ENCODE peak calls at places on chromosomes 2 and 18, in six cellular contexts. K is H9; M is right cardiac atrium; Z is CD4-positive, alpha-beta T cell; E is prostate gland; N is suprapubic skin. V is an unnamed sample.

GRCh38 chr2:168231609-168232241 is 15.7 kb downstream of the STK39 start:
- DNase-seq in Z (no peak), E (no peak), N (no peak), M (peak; percentile 46), K (no peak), V (no peak)

GRCh38 chr2:181810823-181811695 is 80.5 kb upstream of the ITPRID2 start:
- DNase-seq in N (no peak), Z (no peak), K (no peak), M (peak; percentile 34), E (peak; percentile 70), V (no peak)

GRCh38 chr18:29184654-29185053 is 1007.7 kb upstream of the CDH2 start:
- DNase-seq in N (no peak), E (no peak), M (no peak), Z (no peak), K (no peak), V (no peak)

GRCh38 chr2:33577660-33578059 is 21.4 kb downstream of the FAM98A start:
- DNase-seq in Z (no peak), K (no peak), N (no peak), M (no peak), E (no peak), V (no peak)

GRCh38 chr18:21735452-21736015 is 5.1 kb upstream of the MIB1 start:
- DNase-seq in M (peak; percentile 71), E (no peak), K (peak; percentile 82), Z (peak; percentile 50), N (no peak), V (peak; percentile 33)

GRCh38 chr18:69948919-69949537 is 1.4 kb upstream of the CD226 start:
- DNase-seq in E (no peak), M (peak; percentile 80), N (no peak), Z (no peak), K (no peak), V (no peak)

GRCh38 chr2:112480540-112481049 is 1.4 kb upstream of the TTL start:
- DNase-seq in M (no peak), N (no peak), Z (no peak), E (no peak), K (no peak), V (no peak)

GRCh38 chr2:3336844-3337243 is 40.8 kb downstream of the EIPR1 start:
- DNase-seq in N (no peak), K (no peak), E (no peak), Z (no peak), M (no peak), V (no peak)

GRCh38 chr18:79252904-79253633 is 142.7 kb upstream of the NFATC1 start:
- DNase-seq in Z (no peak), K (no peak), E (no peak), M (peak; percentile 42), N (no peak), V (no peak)

GRCh38 chr2:64861338-64862000 is 127.7 kb upstream of the SLC1A4 start:
- DNase-seq in N (no peak), E (no peak), K (no peak), M (no peak), Z (no peak), V (no peak)

GRCh38 chr2:178002038-178002437 is 70.5 kb downstream of the PDE11A start:
- DNase-seq in M (no peak), Z (no peak), K (no peak), E (no peak), N (no peak), V (no peak)

GRCh38 chr2:185510060-185510459 is 228.5 kb upstream of the FSIP2 start:
- DNase-seq in E (no peak), K (no peak), N (no peak), M (no peak), Z (no peak), V (no peak)
- H3K9me3 ChIP-seq in E (no peaks in the 10 kb centered on the region), K (peaks cover 6% of the 10 kb centered on the region), N (peaks cover 44% of the 10 kb centered on the region), M (no peaks in the 10 kb centered on the region), Z (peaks cover 26% of the 10 kb centered on the region), V (no peaks in the 10 kb centered on the region)

DNA sequence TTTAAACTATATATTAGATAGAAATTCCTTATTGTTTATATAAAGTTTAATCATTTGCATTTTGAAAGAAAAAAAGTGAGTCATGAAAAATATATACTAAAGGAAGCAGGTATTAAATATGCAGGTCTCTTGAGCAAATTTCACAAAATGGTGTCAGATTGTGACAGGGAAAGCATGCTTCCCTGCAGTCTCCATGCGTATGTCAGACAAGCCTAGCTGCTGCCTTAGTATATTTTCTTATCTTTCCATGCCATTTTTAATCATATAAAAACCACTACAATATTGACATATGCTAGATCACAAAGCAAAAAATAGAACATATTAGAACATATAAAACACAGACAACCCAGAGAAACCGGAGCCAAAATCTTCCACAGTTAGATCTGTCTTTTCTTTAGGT is 1137.7 kb upstream of the DDX18 start:
- DNase-seq in E (no peak), Z (no peak), K (no peak), N (no peak), M (no peak), V (no peak)
- H3K9me3 ChIP-seq in E (no peaks in the 10 kb centered on the region), Z (peaks cover 5% of the 10 kb centered on the region), K (no peaks in the 10 kb centered on the region), N (no peaks in the 10 kb centered on the region), M (no peaks in the 10 kb centered on the region), V (no peaks in the 10 kb centered on the region)

GRCh38 chr2:158410132-158410531 is 46.4 kb downstream of the CCDC148 start:
- DNase-seq in N (no peak), E (no peak), M (no peak), Z (no peak), K (no peak), V (no peak)

GRCh38 chr2:158411748-158412147 is 44.8 kb downstream of the CCDC148 start:
- DNase-seq in M (no peak), N (no peak), K (no peak), E (no peak), Z (no peak), V (no peak)

GRCh38 chr2:158412206-158412605 is 44.3 kb downstream of the CCDC148 start:
- DNase-seq in N (no peak), Z (no peak), M (no peak), E (no peak), K (no peak), V (no peak)

GRCh38 chr2:158414538-158414937 is 42.0 kb downstream of the CCDC148 start:
- DNase-seq in E (no peak), K (no peak), Z (no peak), N (no peak), M (no peak), V (no peak)

GRCh38 chr2:158413581-158413980 is 43.0 kb downstream of the CCDC148 start:
- DNase-seq in K (no peak), E (no peak), Z (no peak), M (no peak), N (no peak), V (no peak)
- H3K9me3 ChIP-seq in K (no peaks in the 10 kb centered on the region), E (no peaks in the 10 kb centered on the region), Z (peaks cover 24% of the 10 kb centered on the region), M (peaks cover 2% of the 10 kb centered on the region), N (peaks cover 9% of the 10 kb centered on the region), V (no peaks in the 10 kb centered on the region)

GRCh38 chr2:15813481-15814266 is 126.7 kb upstream of the MYCN start:
- DNase-seq in M (no peak), Z (no peak), K (no peak), N (no peak), E (no peak), V (no peak)
- H3K9me3 ChIP-seq in M (no peaks in the 10 kb centered on the region), Z (no peaks in the 10 kb centered on the region), K (no peaks in the 10 kb centered on the region), N (no peaks in the 10 kb centered on the region), E (no peaks in the 10 kb centered on the region), V (no peaks in the 10 kb centered on the region)

DNA sequence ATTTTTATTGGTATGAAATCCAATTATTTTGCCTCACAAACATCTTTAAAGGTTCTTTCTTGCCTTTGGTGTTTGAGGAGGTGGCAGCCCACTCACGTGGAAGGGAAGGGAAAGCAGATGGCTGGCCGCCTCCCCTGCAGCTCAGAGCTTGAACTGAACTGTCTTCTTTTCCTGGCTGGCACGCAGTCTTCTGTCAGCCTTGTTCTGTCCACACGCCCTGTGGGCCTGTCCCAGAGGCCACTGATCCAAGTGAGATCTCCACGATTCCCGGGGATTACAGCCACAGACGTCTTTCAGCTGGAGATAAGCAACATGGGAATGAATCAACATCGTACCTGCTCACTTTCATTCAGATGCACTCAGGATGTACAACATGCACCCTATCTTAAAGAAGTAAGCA is 73.3 kb downstream of the TMEM18 start:
- DNase-seq in K (peak; percentile 8), Z (no peak), M (no peak), E (no peak), N (peak; percentile 61), V (no peak)
- H3K9me3 ChIP-seq in K (no peaks in the 10 kb centered on the region), Z (no peaks in the 10 kb centered on the region), M (no peaks in the 10 kb centered on the region), E (no peaks in the 10 kb centered on the region), N (no peaks in the 10 kb centered on the region), V (no peaks in the 10 kb centered on the region)

GRCh38 chr2:144965172-144965571 is 445.3 kb upstream of the ZEB2 start:
- DNase-seq in N (no peak), Z (no peak), E (no peak), M (no peak), K (no peak), V (no peak)
- H3K9me3 ChIP-seq in N (peaks cover 8% of the 10 kb centered on the region), Z (no peaks in the 10 kb centered on the region), E (no peaks in the 10 kb centered on the region), M (no peaks in the 10 kb centered on the region), K (peaks cover 6% of the 10 kb centered on the region), V (no peaks in the 10 kb centered on the region)

GRCh38 chr2:107634172-107634571 is 192.5 kb upstream of the RGPD4 start:
- DNase-seq in E (no peak), K (no peak), M (no peak), Z (no peak), N (no peak), V (no peak)
- H3K9me3 ChIP-seq in E (no peaks in the 10 kb centered on the region), K (no peaks in the 10 kb centered on the region), M (no peaks in the 10 kb centered on the region), Z (no peaks in the 10 kb centered on the region), N (no peaks in the 10 kb centered on the region), V (no peaks in the 10 kb centered on the region)

GRCh38 chr2:144748443-144748842 is 228.5 kb upstream of the ZEB2 start:
- DNase-seq in Z (no peak), M (no peak), K (no peak), E (no peak), N (no peak), V (no peak)
- H3K9me3 ChIP-seq in Z (peaks cover 19% of the 10 kb centered on the region), M (no peaks in the 10 kb centered on the region), K (peaks cover 13% of the 10 kb centered on the region), E (no peaks in the 10 kb centered on the region), N (peaks cover 21% of the 10 kb centered on the region), V (no peaks in the 10 kb centered on the region)

GRCh38 chr2:224563537-224563936 is 21.6 kb downstream of the CUL3 start:
- DNase-seq in E (no peak), K (no peak), Z (no peak), M (no peak), N (no peak), V (no peak)
- H3K9me3 ChIP-seq in E (no peaks in the 10 kb centered on the region), K (no peaks in the 10 kb centered on the region), Z (no peaks in the 10 kb centered on the region), M (no peaks in the 10 kb centered on the region), N (no peaks in the 10 kb centered on the region), V (no peaks in the 10 kb centered on the region)

GRCh38 chr18:66346833-66347595 is 256.9 kb downstream of the CDH19 start:
- DNase-seq in N (no peak), E (no peak), M (no peak), K (no peak), Z (no peak), V (no peak)

GRCh38 chr18:66344227-66344626 is 259.7 kb downstream of the CDH19 start:
- DNase-seq in M (no peak), Z (no peak), K (no peak), E (no peak), N (no peak), V (no peak)

GRCh38 chr18:66342577-66342976 is 261.3 kb downstream of the CDH19 start:
- DNase-seq in N (no peak), Z (no peak), K (no peak), E (no peak), M (no peak), V (no peak)
- H3K9me3 ChIP-seq in N (no peaks in the 10 kb centered on the region), Z (no peaks in the 10 kb centered on the region), K (no peaks in the 10 kb centered on the region), E (no peaks in the 10 kb centered on the region), M (no peaks in the 10 kb centered on the region), V (no peaks in the 10 kb centered on the region)